ENCODE peak calls at places on chromosomes 12 and 14, in four cellular contexts. I is CD8-positive, alpha-beta T cell; O is gastrocnemius medialis; K is left ventricle myocardium inferior. V is an unnamed sample.

GRCh38 chr12:51335931-51336330 is 10.5 kb downstream of the CELA1 start:
- DNase-seq in I (no peak), O (no peak), K (no peak), V (no peak)

GRCh38 chr12:102169922-102170698 is 27.5 kb downstream of the PMCH start:
- DNase-seq in I (no peak), O (no peak), K (no peak), V (no peak)

GRCh38 chr12:72271741-72272661 is at the start of gene TRHDE:
- DNase-seq in I (no peak), O (no peak), K (no peak), V (no peak)

GRCh38 chr12:124523071-124523470 is 44.3 kb downstream of the NCOR2 start:
- DNase-seq in I (no peak), O (no peak), K (peak), V (peak)

GRCh38 chr12:75482636-75483035 is 2.1 kb downstream of the GLIPR1 start:
- DNase-seq in I (no peak), O (no peak), K (no peak), V (no peak)

GRCh38 chr14:101220921-101221510 is 317.5 kb upstream of the RTL1 start:
- DNase-seq in I (no peak), O (no peak), K (no peak), V (no peak)

GRCh38 chr14:47541652-47542051 is 133.8 kb downstream of the MDGA2 start:
- DNase-seq in I (no peak), O (no peak), K (no peak), V (no peak)

GRCh38 chr14:66645716-66646115 is 137.8 kb downstream of the GPHN start:
- DNase-seq in I (no peak), O (no peak), K (no peak), V (no peak)

GRCh38 chr12:122080149-122081107 is 1.9 kb downstream of the MLXIP start:
- DNase-seq in I (no peak), O (peak), K (peak), V (no peak)

GRCh38 chr12:89980236-89980635 is 271.6 kb upstream of the ATP2B1 start:
- DNase-seq in I (no peak), O (peak), K (no peak), V (no peak)

GRCh38 chr12:56212360-56212759 is 9.4 kb downstream of the RNF41 start:
- DNase-seq in I (no peak), O (no peak), K (no peak), V (no peak)

GRCh38 chr12:62813031-62813829 is 121.7 kb downstream of the PPM1H start:
- DNase-seq in I (no peak), O (no peak), K (peak), V (peak)

GRCh38 chr14:50527970-50528369 is 4.4 kb downstream of the MAP4K5 start:
- DNase-seq in I (no peak), O (no peak), K (no peak), V (no peak)

GRCh38 chr14:104800600-104801283 is at the start of gene ZBTB42:
- DNase-seq in I (peak), O (peak), K (peak), V (no peak)

GRCh38 chr14:100867631-100868315 is 35.7 kb downstream of the RTL1 start:
- DNase-seq in I (no peak), O (no peak), K (peak), V (no peak)

GRCh38 chr12:93441111-93441616 is 583 bp downstream of the UBE2N start:
- DNase-seq in I (peak), O (no peak), K (peak), V (no peak)

GRCh38 chr14:24032727-24033418 is 18.9 kb upstream of the CARMIL3 start:
- DNase-seq in I (no peak), O (peak), K (no peak), V (no peak)

GRCh38 chr12:124556067-124556466 is 11.3 kb downstream of the NCOR2 start:
- DNase-seq in I (no peak), O (no peak), K (no peak), V (no peak)

GRCh38 chr14:72049462-72049861 is 117.2 kb downstream of the RGS6 start:
- DNase-seq in I (no peak), O (no peak), K (no peak), V (no peak)

GRCh38 chr14:61184117-61184516 is 97.0 kb downstream of the TMEM30B start:
- DNase-seq in I (no peak), O (no peak), K (no peak), V (no peak)

GRCh38 chr12:131494741-131495524 is 216.0 kb upstream of the SFSWAP start:
- DNase-seq in I (no peak), O (no peak), K (no peak), V (no peak)

GRCh38 chr14:69314327-69314726 is 54.4 kb downstream of the GALNT16 start:
- DNase-seq in I (no peak), O (no peak), K (no peak), V (no peak)

GRCh38 chr12:31518680-31519227 is 72.2 kb downstream of the DENND5B start:
- DNase-seq in I (no peak), O (no peak), K (no peak), V (no peak)

GRCh38 chr12:50127546-50127945 is 15.5 kb downstream of the COX14 start:
- DNase-seq in I (no peak), O (no peak), K (no peak), V (no peak)

GRCh38 chr14:67251573-67252226 is 10.5 kb downstream of the PALS1 start:
- DNase-seq in I (no peak), O (no peak), K (no peak), V (no peak)

GRCh38 chr12:2179953-2180736 is 127.4 kb downstream of the CACNA1C start:
- DNase-seq in I (no peak), O (peak), K (peak), V (no peak)

GRCh38 chr12:106582661-106583577 is at the start of gene RFX4:
- DNase-seq in I (no peak), O (no peak), K (no peak), V (peak)

GRCh38 chr14:73817020-73817419 is 34.6 kb upstream of the PTGR2 start:
- DNase-seq in I (no peak), O (no peak), K (no peak), V (no peak)
- H3K27ac ChIP-seq in I (no peak), O (no peak), K (no peak), V (no peak)

GRCh38 chr14:76203086-76204001 is 51.6 kb downstream of the GPATCH2L start:
- DNase-seq in I (no peak), O (no peak), K (no peak), V (no peak)
- H3K27ac ChIP-seq in I (no peak), O (no peak), K (no peak), V (no peak)

DNA sequence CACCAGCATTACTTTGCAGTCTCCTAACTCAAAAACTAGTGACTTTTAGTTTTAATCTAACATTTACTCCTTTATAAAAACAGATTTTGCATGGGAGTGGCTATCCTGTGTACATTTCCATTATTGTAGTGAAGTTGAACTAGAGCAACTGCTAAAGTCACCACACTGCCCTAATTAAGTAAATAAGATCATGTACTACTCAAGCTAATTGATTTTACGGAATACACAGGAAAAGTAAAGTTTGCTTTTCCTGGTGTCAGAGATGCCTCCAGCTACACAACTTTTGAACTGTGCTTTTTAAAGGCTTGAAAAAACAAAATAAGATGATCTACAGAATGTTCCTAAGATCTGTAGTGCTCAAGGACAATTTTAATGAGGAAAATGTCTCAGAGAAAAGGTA is 50.4 kb upstream of the ATP2A2 start:
- DNase-seq in I (no peak), O (no peak), K (no peak), V (no peak)
- H3K27ac ChIP-seq in I (no peak), O (peak), K (peak), V (no peak)

GRCh38 chr12:100578923-100579322 is 5.4 kb downstream of the GAS2L3 start:
- DNase-seq in I (no peak), O (no peak), K (no peak), V (no peak)

GRCh38 chr12:100579844-100580243 is 6.4 kb downstream of the GAS2L3 start:
- DNase-seq in I (no peak), O (no peak), K (no peak), V (no peak)

GRCh38 chr12:100584261-100584660 is 10.8 kb downstream of the GAS2L3 start:
- DNase-seq in I (no peak), O (no peak), K (no peak), V (no peak)
- H3K27ac ChIP-seq in I (no peak), O (no peak), K (no peak), V (no peak)

DNA sequence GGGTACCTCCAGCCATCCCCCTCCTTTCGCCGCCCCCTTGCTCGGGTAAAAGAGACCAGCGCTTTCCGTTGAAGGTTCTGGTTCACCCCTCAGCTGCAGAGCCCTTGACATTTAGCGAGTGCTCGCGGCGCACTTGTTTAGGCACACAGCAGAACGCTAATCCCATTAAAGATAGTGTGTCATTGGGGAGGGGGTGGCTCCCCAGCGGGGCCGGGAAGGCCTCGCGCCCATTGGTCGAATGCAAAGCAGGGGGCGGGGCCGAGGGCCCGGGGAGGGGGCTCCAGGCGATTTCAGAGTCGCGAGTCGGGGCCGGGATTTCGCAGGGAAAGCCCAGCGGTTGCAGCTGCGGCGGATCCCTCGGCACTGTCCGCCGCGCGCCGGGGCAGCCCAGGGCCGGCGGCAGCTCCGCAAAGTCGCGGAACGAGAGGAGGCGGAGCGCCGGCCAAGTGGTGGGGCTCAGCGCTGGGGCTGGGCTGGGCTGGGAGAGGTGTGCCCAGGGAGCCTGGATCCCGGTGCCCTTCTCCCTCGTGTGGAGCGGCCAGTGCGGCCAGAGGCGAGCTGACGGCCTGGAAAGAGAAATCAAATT is 122.9 kb downstream of the TSPAN9 start:
- DNase-seq in I (no peak), O (peak), K (peak), V (no peak)
- H3K27ac ChIP-seq in I (no peak), O (peak), K (peak), V (no peak)

GRCh38 chr14:77184396-77185092 is 2.9 kb downstream of the TMEM63C start:
- DNase-seq in I (no peak), O (no peak), K (no peak), V (no peak)
- H3K27ac ChIP-seq in I (no peak), O (no peak), K (no peak), V (no peak)

DNA sequence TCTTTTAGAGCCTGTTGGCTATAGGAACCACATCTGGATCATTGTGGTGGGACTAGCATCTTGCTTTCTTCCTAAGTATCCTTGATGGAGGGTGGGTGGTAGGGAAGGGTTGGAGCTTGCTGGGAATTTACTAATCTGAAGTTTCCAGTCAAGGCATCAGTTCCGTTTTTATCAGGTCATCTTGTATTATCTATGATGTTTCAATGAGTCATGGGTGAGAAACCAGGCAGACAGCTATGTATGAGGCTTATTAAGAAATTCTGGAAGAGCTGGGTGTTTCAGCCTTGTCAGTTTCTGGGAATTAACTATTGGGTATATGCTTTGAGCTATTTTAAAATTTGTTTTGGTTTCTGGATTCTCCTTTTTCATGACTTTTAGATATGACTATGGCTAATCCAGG is 11.3 kb downstream of the TSFM start:
- DNase-seq in I (no peak), O (no peak), K (no peak), V (no peak)
- H3K27ac ChIP-seq in I (no peak), O (no peak), K (no peak), V (no peak)

GRCh38 chr12:52498971-52499370 is 5.9 kb upstream of the KRT6A start:
- DNase-seq in I (no peak), O (no peak), K (no peak), V (no peak)
- H3K27ac ChIP-seq in I (no peak), O (no peak), K (no peak), V (no peak)

V was measured in substantia nigra.